ENCODE peak calls at places on chromosome 11, in ten cellular contexts. O is RKO, I is Karpas-422, N is T-helper 9 cell, L is GM03348, W is AG08395, F is NCI-H524, E is head of caudate nucleus, B is globus pallidus, C is fibroblast of villous mesenchyme. T is an unnamed sample.

GRCh38 chr11:12824281-12825041 is 150.2 kb downstream of the TEAD1 start:
- DNase-seq in O (no peak), I (no peak), N (no peak), L (no peak), W (no peak), F (no peak), E (no peak), B (no peak), C (no peak), T (peak)

GRCh38 chr11:34419158-34419557 is 19.6 kb upstream of the CAT start:
- DNase-seq in O (no peak), I (no peak), N (no peak), L (no peak), W (no peak), F (no peak), E (no peak), B (no peak), C (no peak), T (no peak)

GRCh38 chr11:69949327-69949726 is 128.8 kb upstream of the ANO1 start:
- DNase-seq in O (peak), I (no peak), N (no peak), L (peak), W (peak), F (no peak), E (no peak), B (no peak), C (peak), T (peak)

GRCh38 chr11:104443387-104443786 is 279.4 kb upstream of the PDGFD start:
- DNase-seq in O (no peak), I (no peak), N (no peak), L (no peak), W (no peak), F (no peak), E (no peak), B (peak), C (no peak), T (no peak)

GRCh38 chr11:102318469-102318868 is 1.2 kb downstream of the BIRC3 start:
- DNase-seq in O (peak), I (no peak), N (peak), L (no peak), W (peak), F (no peak), E (no peak), B (no peak), C (no peak), T (no peak)

GRCh38 chr11:73126804-73127480 is 15.2 kb downstream of the FCHSD2 start:
- DNase-seq in O (no peak), I (no peak), N (no peak), L (peak), W (peak), F (no peak), E (no peak), B (peak), C (no peak), T (no peak)

GRCh38 chr11:11036185-11037161 is 178.6 kb upstream of the ZBED5 start:
- DNase-seq in O (peak), I (peak), N (peak), L (peak), W (peak), F (peak), E (no peak), B (peak), C (peak), T (no peak)

GRCh38 chr11:34075178-34075820 is 23.8 kb downstream of the CAPRIN1 start:
- DNase-seq in O (peak), I (no peak), N (no peak), L (peak), W (peak), F (no peak), E (no peak), B (peak), C (peak), T (no peak)

GRCh38 chr11:89184021-89184420 is 6.3 kb downstream of the TYR start:
- DNase-seq in O (peak), I (no peak), N (no peak), L (peak), W (peak), F (no peak), E (no peak), B (no peak), C (no peak), T (no peak)

GRCh38 chr11:43556269-43556668 is 124.3 kb upstream of the HSD17B12 start:
- DNase-seq in O (no peak), I (no peak), N (no peak), L (no peak), W (no peak), F (no peak), E (no peak), B (no peak), C (no peak), T (no peak)

GRCh38 chr11:61598383-61598782 is 17.5 kb upstream of the SYT7 start:
- DNase-seq in O (no peak), I (no peak), N (no peak), L (no peak), W (no peak), F (no peak), E (no peak), B (no peak), C (no peak), T (no peak)

GRCh38 chr11:132114185-132114584 is 743.8 kb downstream of the NTM start:
- DNase-seq in O (peak), I (peak), N (no peak), L (no peak), W (peak), F (peak), E (peak), B (peak), C (no peak), T (no peak)

GRCh38 chr11:120612363-120613263 is 101.1 kb downstream of the GRIK4 start:
- DNase-seq in O (no peak), I (no peak), N (no peak), L (no peak), W (no peak), F (no peak), E (no peak), B (no peak), C (peak), T (peak)

GRCh38 chr11:67463680-67464410 is 5.2 kb downstream of the TMEM134 start:
- DNase-seq in O (peak), I (no peak), N (no peak), L (no peak), W (peak), F (no peak), E (peak), B (no peak), C (peak), T (peak)

GRCh38 chr11:27280131-27280530 is 82.9 kb downstream of the CCDC34 start:
- DNase-seq in O (no peak), I (no peak), N (no peak), L (no peak), W (no peak), F (no peak), E (no peak), B (no peak), C (no peak), T (no peak)

GRCh38 chr11:31096191-31096590 is 273.3 kb downstream of the DCDC1 start:
- DNase-seq in O (no peak), I (no peak), N (no peak), L (no peak), W (no peak), F (no peak), E (no peak), B (no peak), C (no peak), T (no peak)

GRCh38 chr11:6482431-6482830 is 1.1 kb downstream of the TIMM10B start:
- DNase-seq in O (peak), I (no peak), N (no peak), L (no peak), W (no peak), F (no peak), E (no peak), B (no peak), C (no peak), T (no peak)

GRCh38 chr11:134014502-134014901 is 54.4 kb upstream of the JAM3 start:
- DNase-seq in O (peak), I (peak), N (no peak), L (no peak), W (peak), F (peak), E (no peak), B (no peak), C (peak), T (peak)

GRCh38 chr11:92770981-92771380 is 198.5 kb upstream of the MTNR1B start:
- DNase-seq in O (no peak), I (no peak), N (no peak), L (no peak), W (no peak), F (no peak), E (no peak), B (no peak), C (no peak), T (no peak)